ENCODE peak calls at places on chromosomes 3 and 15, in seven cellular contexts. One of them, this sample, is unnamed.

GRCh38 chr3:127915937-127916480 is 977 bp downstream of the KBTBD12 start:
- DNase-seq in A549: no peak
- DNase-seq in psoas muscle: no peak
- DNase-seq in breast epithelium: no peak
- DNase-seq in tibial artery: no peak
- DNase-seq in vagina: no peak
- DNase-seq in progenitor cell of endocrine pancreas: no peak
- DNase-seq in this sample: no peak

GRCh38 chr15:90869140-90869541 is 753 bp downstream of the FURIN start:
- DNase-seq in A549: no peak
- DNase-seq in psoas muscle: no peak
- DNase-seq in breast epithelium: no peak
- DNase-seq in tibial artery: no peak
- DNase-seq in vagina: no peak
- DNase-seq in progenitor cell of endocrine pancreas: no peak
- DNase-seq in this sample: no peak

GRCh38 chr3:53709856-53710674 is 136.2 kb downstream of the CHDH start:
- DNase-seq in A549: peak
- DNase-seq in psoas muscle: peak
- DNase-seq in breast epithelium: peak
- DNase-seq in tibial artery: peak
- DNase-seq in vagina: peak
- DNase-seq in progenitor cell of endocrine pancreas: peak
- DNase-seq in this sample: peak

GRCh38 chr3:23928525-23928924 is 11.6 kb downstream of the RPL15 start:
- DNase-seq in A549: peak
- DNase-seq in psoas muscle: no peak
- DNase-seq in breast epithelium: no peak
- DNase-seq in tibial artery: no peak
- DNase-seq in vagina: no peak
- DNase-seq in progenitor cell of endocrine pancreas: no peak
- DNase-seq in this sample: no peak

GRCh38 chr3:124772081-124772831 is 42.0 kb downstream of the UMPS start:
- DNase-seq in A549: peak
- DNase-seq in psoas muscle: no peak
- DNase-seq in breast epithelium: no peak
- DNase-seq in tibial artery: peak
- DNase-seq in vagina: no peak
- DNase-seq in progenitor cell of endocrine pancreas: no peak
- DNase-seq in this sample: no peak

GRCh38 chr3:29759443-29760033 is 478.7 kb downstream of the RBMS3 start:
- DNase-seq in A549: no peak
- DNase-seq in psoas muscle: peak
- DNase-seq in breast epithelium: no peak
- DNase-seq in tibial artery: no peak
- DNase-seq in vagina: no peak
- DNase-seq in progenitor cell of endocrine pancreas: no peak
- DNase-seq in this sample: no peak

GRCh38 chr15:40793216-40793989 is 13.5 kb upstream of the ZFYVE19 start:
- DNase-seq in A549: peak
- DNase-seq in psoas muscle: peak
- DNase-seq in breast epithelium: no peak
- DNase-seq in tibial artery: no peak
- DNase-seq in vagina: no peak
- DNase-seq in progenitor cell of endocrine pancreas: no peak
- DNase-seq in this sample: no peak

GRCh38 chr3:9986230-9986725 is 363 bp downstream of the EMC3 start:
- DNase-seq in A549: no peak
- DNase-seq in psoas muscle: no peak
- DNase-seq in breast epithelium: no peak
- DNase-seq in tibial artery: no peak
- DNase-seq in vagina: peak
- DNase-seq in progenitor cell of endocrine pancreas: no peak
- DNase-seq in this sample: no peak

GRCh38 chr3:69710153-69710977 is 28.9 kb upstream of the MITF start:
- DNase-seq in A549: no peak
- DNase-seq in psoas muscle: no peak
- DNase-seq in breast epithelium: no peak
- DNase-seq in tibial artery: no peak
- DNase-seq in vagina: no peak
- DNase-seq in progenitor cell of endocrine pancreas: no peak
- DNase-seq in this sample: no peak

GRCh38 chr3:184180165-184180564 is 5.5 kb downstream of the AP2M1 start:
- DNase-seq in A549: no peak
- DNase-seq in psoas muscle: no peak
- DNase-seq in breast epithelium: no peak
- DNase-seq in tibial artery: no peak
- DNase-seq in vagina: no peak
- DNase-seq in progenitor cell of endocrine pancreas: no peak
- DNase-seq in this sample: no peak

GRCh38 chr15:72116680-72117447 is 1.1 kb downstream of the MYO9A start:
- DNase-seq in A549: peak
- DNase-seq in psoas muscle: peak
- DNase-seq in breast epithelium: no peak
- DNase-seq in tibial artery: peak
- DNase-seq in vagina: no peak
- DNase-seq in progenitor cell of endocrine pancreas: no peak
- DNase-seq in this sample: no peak

GRCh38 chr3:132014105-132014504 is 20.7 kb downstream of the CPNE4 start:
- DNase-seq in A549: no peak
- DNase-seq in psoas muscle: no peak
- DNase-seq in breast epithelium: no peak
- DNase-seq in tibial artery: no peak
- DNase-seq in vagina: no peak
- DNase-seq in progenitor cell of endocrine pancreas: no peak
- DNase-seq in this sample: no peak

GRCh38 chr3:195004512-195005250 is 266.3 kb downstream of the XXYLT1 start:
- DNase-seq in A549: no peak
- DNase-seq in psoas muscle: no peak
- DNase-seq in breast epithelium: no peak
- DNase-seq in tibial artery: no peak
- DNase-seq in vagina: peak
- DNase-seq in progenitor cell of endocrine pancreas: no peak
- DNase-seq in this sample: no peak

GRCh38 chr3:143595456-143596077 is 252.7 kb downstream of the SLC9A9 start:
- DNase-seq in A549: no peak
- DNase-seq in psoas muscle: no peak
- DNase-seq in breast epithelium: no peak
- DNase-seq in tibial artery: no peak
- DNase-seq in vagina: no peak
- DNase-seq in progenitor cell of endocrine pancreas: no peak
- DNase-seq in this sample: no peak

GRCh38 chr15:85754993-85755392 is 39.7 kb downstream of the KLHL25 start:
- DNase-seq in A549: no peak
- DNase-seq in psoas muscle: no peak
- DNase-seq in breast epithelium: peak
- DNase-seq in tibial artery: no peak
- DNase-seq in vagina: no peak
- DNase-seq in progenitor cell of endocrine pancreas: no peak
- DNase-seq in this sample: no peak

GRCh38 chr3:21798689-21799088 is 47.7 kb upstream of the ZNF385D start:
- DNase-seq in A549: no peak
- DNase-seq in psoas muscle: no peak
- DNase-seq in breast epithelium: no peak
- DNase-seq in tibial artery: no peak
- DNase-seq in vagina: no peak
- DNase-seq in progenitor cell of endocrine pancreas: no peak
- DNase-seq in this sample: no peak

GRCh38 chr3:21789730-21790129 is 38.7 kb upstream of the ZNF385D start:
- DNase-seq in A549: no peak
- DNase-seq in psoas muscle: no peak
- DNase-seq in breast epithelium: no peak
- DNase-seq in tibial artery: no peak
- DNase-seq in vagina: no peak
- DNase-seq in progenitor cell of endocrine pancreas: no peak
- DNase-seq in this sample: no peak

GRCh38 chr3:21795863-21796392 is 44.9 kb upstream of the ZNF385D start:
- DNase-seq in A549: no peak
- DNase-seq in psoas muscle: no peak
- DNase-seq in breast epithelium: no peak
- DNase-seq in tibial artery: no peak
- DNase-seq in vagina: no peak
- DNase-seq in progenitor cell of endocrine pancreas: no peak
- DNase-seq in this sample: no peak

DNA sequence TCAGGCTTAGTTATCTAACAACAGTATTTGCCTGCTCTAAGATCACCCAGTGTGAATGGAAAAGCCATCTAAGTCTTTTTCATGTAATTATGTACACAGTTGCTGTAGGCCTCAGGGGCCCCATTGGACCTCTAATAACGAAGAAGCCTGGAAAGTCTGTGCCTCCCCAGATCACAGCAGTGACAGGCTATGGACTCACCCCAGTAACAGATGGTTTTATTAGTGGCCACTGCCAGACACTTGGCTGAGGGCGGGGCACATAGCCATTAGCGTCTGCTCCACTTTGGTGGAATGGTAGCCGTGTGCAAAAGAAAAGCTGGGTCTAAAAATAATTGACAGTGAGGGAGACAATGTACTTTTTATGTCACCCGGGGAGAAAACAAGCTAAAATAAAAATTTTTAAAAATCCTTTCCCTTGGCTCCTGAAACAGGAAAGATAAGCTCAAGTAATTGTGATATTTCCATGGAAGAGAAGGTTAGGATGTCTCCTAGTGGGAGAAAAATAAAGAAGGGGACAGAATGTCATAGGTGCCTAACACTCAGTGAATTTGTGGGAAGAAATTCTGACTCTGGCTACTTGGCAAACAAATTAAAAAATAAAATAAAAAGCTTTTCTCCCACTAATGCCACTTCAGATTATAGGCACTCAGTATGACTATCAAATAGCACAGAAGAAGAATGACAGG is 44.3 kb upstream of the ZNF385D start:
- DNase-seq in A549: no peak
- DNase-seq in psoas muscle: peak
- DNase-seq in breast epithelium: no peak
- DNase-seq in tibial artery: peak
- DNase-seq in vagina: no peak
- DNase-seq in progenitor cell of endocrine pancreas: no peak
- DNase-seq in this sample: no peak
- TF ChIP-seq CTCF in A549: no peak
- TF ChIP-seq CTCF in psoas muscle: no peak
- TF ChIP-seq CTCF in breast epithelium: no peak
- TF ChIP-seq CTCF in tibial artery: no peak
- TF ChIP-seq CTCF in vagina: no peak
- TF ChIP-seq CTCF in progenitor cell of endocrine pancreas: no peak
- TF ChIP-seq CTCF in this sample: no peak

GRCh38 chr3:46449755-46450552 is 14.8 kb downstream of the LTF start:
- DNase-seq in A549: peak
- DNase-seq in psoas muscle: no peak
- DNase-seq in breast epithelium: no peak
- DNase-seq in tibial artery: no peak
- DNase-seq in vagina: no peak
- DNase-seq in progenitor cell of endocrine pancreas: no peak
- DNase-seq in this sample: no peak
- TF ChIP-seq CTCF in A549: peak
- TF ChIP-seq CTCF in psoas muscle: peak
- TF ChIP-seq CTCF in breast epithelium: no peak
- TF ChIP-seq CTCF in tibial artery: peak
- TF ChIP-seq CTCF in vagina: no peak
- TF ChIP-seq CTCF in progenitor cell of endocrine pancreas: peak
- TF ChIP-seq CTCF in this sample: peak

DNA sequence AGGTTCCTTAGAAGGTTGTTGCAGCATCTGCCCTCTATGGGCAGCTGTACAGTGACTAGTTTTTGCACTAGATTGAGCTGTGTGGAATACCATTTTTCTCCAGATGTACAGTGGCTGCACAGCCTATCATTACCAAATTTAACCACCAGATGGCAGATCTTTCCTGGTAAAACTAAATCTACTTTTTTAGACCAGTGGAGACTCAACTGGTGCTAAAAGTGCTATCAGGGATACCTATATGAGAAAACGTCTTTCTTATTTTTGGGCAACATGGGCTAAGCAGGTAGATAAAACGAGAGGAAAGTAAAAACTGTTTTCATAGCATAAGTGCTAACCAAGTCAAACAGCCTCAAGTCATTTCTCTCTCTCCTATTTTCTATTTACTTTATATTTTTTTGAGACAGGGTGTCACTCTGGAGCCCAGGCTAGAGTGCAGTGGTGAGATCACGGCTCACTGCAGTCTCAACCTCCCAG is 21.2 kb downstream of the IGSF10 start:
- DNase-seq in A549: peak
- DNase-seq in psoas muscle: no peak
- DNase-seq in breast epithelium: no peak
- DNase-seq in tibial artery: no peak
- DNase-seq in vagina: no peak
- DNase-seq in progenitor cell of endocrine pancreas: no peak
- DNase-seq in this sample: no peak
- TF ChIP-seq CTCF in A549: peak
- TF ChIP-seq CTCF in psoas muscle: peak
- TF ChIP-seq CTCF in breast epithelium: peak
- TF ChIP-seq CTCF in tibial artery: peak
- TF ChIP-seq CTCF in vagina: peak
- TF ChIP-seq CTCF in progenitor cell of endocrine pancreas: peak
- TF ChIP-seq CTCF in this sample: peak

GRCh38 chr15:47194718-47195117 is 522.6 kb upstream of the SEMA6D start:
- DNase-seq in A549: peak
- DNase-seq in psoas muscle: no peak
- DNase-seq in breast epithelium: no peak
- DNase-seq in tibial artery: no peak
- DNase-seq in vagina: no peak
- DNase-seq in progenitor cell of endocrine pancreas: no peak
- DNase-seq in this sample: no peak
- TF ChIP-seq CTCF in A549: no peak
- TF ChIP-seq CTCF in psoas muscle: peak
- TF ChIP-seq CTCF in breast epithelium: no peak
- TF ChIP-seq CTCF in tibial artery: no peak
- TF ChIP-seq CTCF in vagina: no peak
- TF ChIP-seq CTCF in progenitor cell of endocrine pancreas: peak
- TF ChIP-seq CTCF in this sample: no peak

GRCh38 chr15:29613951-29614382 is 208.3 kb downstream of the TJP1 start:
- DNase-seq in A549: peak
- DNase-seq in psoas muscle: no peak
- DNase-seq in breast epithelium: no peak
- DNase-seq in tibial artery: no peak
- DNase-seq in vagina: no peak
- DNase-seq in progenitor cell of endocrine pancreas: no peak
- DNase-seq in this sample: no peak
- TF ChIP-seq CTCF in A549: peak
- TF ChIP-seq CTCF in psoas muscle: no peak
- TF ChIP-seq CTCF in breast epithelium: no peak
- TF ChIP-seq CTCF in tibial artery: no peak
- TF ChIP-seq CTCF in vagina: no peak
- TF ChIP-seq CTCF in progenitor cell of endocrine pancreas: peak
- TF ChIP-seq CTCF in this sample: no peak

DNA sequence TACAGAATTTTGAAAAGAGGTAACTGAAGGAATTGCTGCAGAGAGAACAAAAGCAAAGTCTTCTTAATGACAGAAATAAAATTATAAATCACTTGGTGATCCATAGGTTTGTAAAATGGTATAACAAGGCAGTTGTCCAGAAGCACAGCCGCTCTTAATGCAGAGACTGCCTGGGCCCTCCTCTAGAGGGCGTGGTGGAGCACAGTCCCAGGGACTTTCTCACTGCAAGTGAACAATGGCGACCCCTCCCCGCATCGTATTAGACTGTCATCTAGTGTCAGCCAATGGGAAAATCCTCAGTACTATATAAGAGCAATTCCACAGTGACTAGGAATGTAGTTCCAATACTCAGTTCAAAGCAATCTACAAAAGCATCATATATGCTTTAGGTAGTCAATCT is 26.4 kb upstream of the ZBED2 start:
- DNase-seq in A549: peak
- DNase-seq in psoas muscle: no peak
- DNase-seq in breast epithelium: no peak
- DNase-seq in tibial artery: no peak
- DNase-seq in vagina: no peak
- DNase-seq in progenitor cell of endocrine pancreas: no peak
- DNase-seq in this sample: no peak
- TF ChIP-seq CTCF in A549: peak
- TF ChIP-seq CTCF in psoas muscle: no peak
- TF ChIP-seq CTCF in breast epithelium: no peak
- TF ChIP-seq CTCF in tibial artery: no peak
- TF ChIP-seq CTCF in vagina: no peak
- TF ChIP-seq CTCF in progenitor cell of endocrine pancreas: peak
- TF ChIP-seq CTCF in this sample: peak

This sample was measured in CD4-positive, alpha-beta T cell.